ENCODE peak calls at places on chromosomes 11 and 22, in six cellular contexts. Y is LHCN-M2, L is posterior cingulate gyrus, Z is lower leg skin, Q is Ammon's horn, O is KG1. H is an unnamed sample.

GRCh38 chr22:46465348-46465725 is 72.1 kb downstream of the CELSR1 start:
- DNase-seq in L (no peak), O (no peak), Z (no peak), Y (no peak), Q (no peak), H (no peak)

GRCh38 chr11:94968334-94968958 is 4.9 kb downstream of the CWC15 start:
- DNase-seq in Z (no peak), L (no peak), O (peak), Q (no peak), Y (peak), H (peak)

GRCh38 chr11:72584293-72584921 is 89.8 kb downstream of the PDE2A start:
- DNase-seq in O (no peak), Z (peak), L (no peak), Y (no peak), Q (peak), H (no peak)

GRCh38 chr22:24156146-24156914 is 25.0 kb upstream of the SUSD2 start:
- DNase-seq in O (peak), Z (no peak), L (no peak), Q (no peak), Y (peak), H (no peak)

GRCh38 chr22:37053310-37054077 is 2.0 kb downstream of the KCTD17 start:
- DNase-seq in Q (peak), Z (no peak), Y (no peak), L (peak), O (no peak), H (no peak)

GRCh38 chr11:22920939-22921565 is 60.8 kb upstream of the CCDC179 start:
- DNase-seq in L (no peak), Z (no peak), Y (peak), O (peak), Q (peak), H (peak)

GRCh38 chr22:40265783-40266182 is 80.5 kb upstream of the ADSL start:
- DNase-seq in O (no peak), Z (no peak), Y (no peak), L (no peak), Q (no peak), H (no peak)

GRCh38 chr11:68329496-68329895 is 17.1 kb downstream of the LRP5 start:
- DNase-seq in Z (no peak), Y (no peak), Q (no peak), O (no peak), L (no peak), H (no peak)

GRCh38 chr22:30919973-30920372 is 48.6 kb downstream of the MORC2 start:
- DNase-seq in Z (no peak), Y (no peak), L (no peak), Q (no peak), O (no peak), H (no peak)

GRCh38 chr11:10385696-10386095 is 69.4 kb upstream of the AMPD3 start:
- DNase-seq in Z (peak), O (no peak), Q (no peak), Y (peak), L (no peak), H (peak)

GRCh38 chr22:22565991-22566390 is 6.9 kb upstream of the PRAME start:
- DNase-seq in Y (peak), O (no peak), L (no peak), Z (no peak), Q (no peak), H (no peak)

GRCh38 chr22:19473578-19473977 is 5.4 kb downstream of the UFD1 start:
- DNase-seq in L (no peak), Q (no peak), Z (no peak), O (no peak), Y (peak), H (peak)

GRCh38 chr22:43945632-43946390 is 9.4 kb upstream of the SAMM50 start:
- DNase-seq in Q (peak), Y (no peak), L (peak), O (peak), Z (no peak), H (peak)

GRCh38 chr11:31340903-31341572 is 28.5 kb downstream of the DCDC1 start:
- DNase-seq in Q (no peak), L (no peak), O (no peak), Z (no peak), Y (peak), H (peak)

H was measured in SJCRH30.